ENCODE peak calls at places on chromosomes 3 and 15, in six cellular contexts. A is HEK293T, V is A549, X is IMR-90, D is K562, R is GM12878. N is an unnamed sample.

GRCh38 chr15:70435369-70435768 is 328.0 kb downstream of the UACA start:
- DNase-seq in X (no peak), A (no peak), V (no peak), D (no peak), R (no peak), N (no peak)

GRCh38 chr15:65619636-65620290 is 2.0 kb upstream of the SLC24A1 start:
- DNase-seq in R (no peak), D (no peak), A (no peak), X (no peak), V (no peak), N (no peak)

GRCh38 chr15:101305820-101306255 is 10.8 kb upstream of the SNRPA1 start:
- DNase-seq in X (no peak), A (no peak), V (no peak), D (no peak), R (no peak), N (no peak)

GRCh38 chr15:73704869-73705645 is 20.9 kb downstream of the CD276 start:
- DNase-seq in D (peak; percentile 81), R (no peak), X (peak; percentile 28), A (peak; percentile 76), V (peak; percentile 56), N (peak; percentile 47)

GRCh38 chr3:73954506-73954905 is 329.8 kb upstream of the PDZRN3 start:
- DNase-seq in D (no peak), V (no peak), X (no peak), R (no peak), A (no peak), N (no peak)

GRCh38 chr3:127847236-127847720 is 25.0 kb upstream of the MGLL start:
- DNase-seq in D (no peak), X (no peak), A (no peak), R (no peak), V (no peak), N (no peak)

GRCh38 chr3:161345023-161345422 is 26.3 kb downstream of the SPTSSB start:
- DNase-seq in D (no peak), R (no peak), A (no peak), V (no peak), X (no peak), N (no peak)

GRCh38 chr3:53944019-53944418 is 52.4 kb upstream of the SELENOK start:
- DNase-seq in R (no peak), A (no peak), D (no peak), X (no peak), V (no peak), N (no peak)

GRCh38 chr3:45082139-45082538 is 56.0 kb downstream of the CLEC3B start:
- DNase-seq in R (no peak), A (no peak), D (no peak), X (peak; percentile 46), V (no peak), N (no peak)

GRCh38 chr15:69138963-69139362 is 21.5 kb upstream of the GLCE start:
- DNase-seq in V (no peak), X (no peak), D (no peak), A (no peak), R (no peak), N (no peak)

DNA sequence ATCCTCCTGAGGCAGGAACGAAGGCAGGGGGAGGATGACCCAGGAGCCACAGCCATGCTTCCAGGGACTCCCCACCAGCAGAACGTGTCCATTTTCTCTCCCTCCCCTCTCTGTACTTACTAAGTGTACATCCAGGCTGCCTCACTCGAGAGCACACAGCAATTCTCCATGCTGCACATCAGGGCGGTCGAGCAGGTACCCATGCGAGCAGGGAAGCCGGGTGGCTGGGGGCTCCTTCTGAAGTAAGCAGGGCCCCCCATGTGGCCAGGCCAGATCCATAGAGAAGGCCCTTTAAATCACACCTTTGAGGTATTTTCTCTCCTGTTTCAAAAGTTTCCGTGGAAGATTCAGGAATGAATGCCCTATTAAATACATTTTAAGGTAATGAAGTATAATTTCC is 41.2 kb upstream of the SLC6A11 start:
- DNase-seq in V (no peak), A (no peak), R (no peak), D (no peak), X (no peak), N (no peak)
- TF ChIP-seq BHLHE40 in V (no peak), A (no peak), R (no peak), D (no peak), X (no peak), N (no peak)

DNA sequence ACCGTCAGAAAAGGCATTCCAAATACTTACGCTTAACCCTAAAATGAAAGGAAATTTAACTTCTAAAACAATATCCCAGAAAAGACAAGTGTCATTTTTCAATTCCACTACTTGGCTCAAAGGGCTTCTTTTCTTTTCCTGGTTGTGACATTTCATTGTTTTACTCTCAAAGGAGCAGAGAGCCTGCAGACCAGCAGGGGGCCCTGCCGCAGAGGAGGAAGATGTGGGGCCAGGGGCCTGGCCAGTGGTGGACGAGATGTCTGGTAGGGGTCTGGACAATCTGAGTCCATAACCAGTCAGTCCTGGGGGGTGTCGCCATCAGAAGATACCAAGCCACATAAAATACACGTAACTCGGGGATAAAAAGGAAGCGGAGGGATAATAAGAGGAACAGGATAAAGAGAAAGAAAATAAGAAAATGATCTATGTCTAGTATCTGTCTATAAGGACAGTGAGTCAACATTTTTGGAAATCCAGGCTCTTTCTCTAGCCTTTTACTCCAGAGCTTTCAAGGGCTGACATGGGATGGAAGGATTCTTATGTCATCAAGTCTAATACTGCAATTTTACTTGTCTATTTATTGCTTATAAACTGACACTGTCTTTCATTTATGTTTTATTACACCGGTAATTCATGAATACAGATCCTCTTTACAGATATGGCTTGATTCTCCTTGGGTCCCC is 54.2 kb upstream of the ARHGEF3 start:
- DNase-seq in X (no peak), D (no peak), R (no peak), V (peak; percentile 33), A (peak; percentile 49), N (peak; percentile 37)
- TF ChIP-seq BHLHE40 in X (no peak), D (no peak), R (no peak), V (no peak), A (no peak), N (no peak)

GRCh38 chr3:114525278-114525677 is 231.4 kb downstream of the TIGIT start:
- DNase-seq in V (no peak), R (no peak), D (no peak), X (peak; percentile 60), A (no peak), N (no peak)

GRCh38 chr3:114518409-114518808 is 224.6 kb downstream of the TIGIT start:
- DNase-seq in D (no peak), A (no peak), V (no peak), R (no peak), X (no peak), N (no peak)

DNA sequence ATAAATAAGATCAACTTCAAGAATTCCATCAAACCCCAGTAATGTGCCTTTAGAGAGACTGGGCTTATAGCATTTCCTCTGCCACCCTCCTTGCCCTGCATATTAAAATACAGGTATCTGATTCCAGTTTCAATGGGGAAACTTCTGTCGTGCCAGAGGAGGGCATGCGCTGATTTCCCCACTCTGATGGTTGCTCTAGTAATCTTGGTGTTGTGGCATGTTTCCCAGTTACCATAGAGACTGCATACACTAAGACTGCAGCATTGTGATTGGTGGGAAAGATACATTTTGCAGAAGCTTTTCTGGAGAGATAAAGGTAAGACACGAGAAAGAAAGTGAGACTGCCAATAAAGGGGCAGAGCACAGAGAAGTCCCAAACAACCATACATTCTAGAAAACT is 225.6 kb downstream of the TIGIT start:
- DNase-seq in V (peak; percentile 54), A (peak; percentile 11), D (no peak), X (peak; percentile 81), R (peak; percentile 26), N (no peak)
- TF ChIP-seq BHLHE40 in V (no peak), A (no peak), D (no peak), X (no peak), R (no peak), N (no peak)

GRCh38 chr3:157159037-157159761 is 748 bp downstream of the CCNL1 start:
- DNase-seq in R (no peak), A (peak; percentile 55), X (peak; percentile 37), V (peak; percentile 67), D (no peak), N (peak; percentile 69)
- TF ChIP-seq BHLHE40 in R (peak; percentile 23), A (no peak), X (no peak), V (no peak), D (no peak), N (no peak)

DNA sequence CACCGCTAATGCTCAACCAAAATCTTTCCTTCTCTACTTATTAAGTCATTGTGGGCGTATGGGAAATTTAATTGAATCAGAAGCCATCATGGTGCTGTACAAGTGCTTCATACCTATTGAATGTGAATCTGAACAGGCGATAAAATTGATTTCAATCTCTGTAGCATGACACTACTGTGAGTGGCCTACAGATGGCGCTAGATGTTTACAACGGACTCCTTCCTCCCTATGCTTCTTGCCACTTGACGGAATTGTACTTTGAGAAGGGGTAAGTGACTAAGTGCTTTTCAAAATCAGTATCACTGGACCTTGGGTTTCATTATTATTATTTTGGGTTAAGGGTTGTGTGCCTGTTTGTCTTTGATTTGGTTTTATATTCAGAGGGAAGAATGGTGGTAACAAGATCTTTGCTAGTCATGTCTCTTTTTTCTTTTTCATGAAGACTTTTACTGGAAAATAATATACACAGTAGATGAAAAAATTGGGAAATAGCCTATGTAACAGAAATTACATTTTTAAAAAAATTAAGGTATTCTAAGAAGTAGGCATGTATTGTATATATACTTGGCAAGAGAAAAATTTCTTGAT is 35.4 kb downstream of the ACP3 start:
- DNase-seq in X (peak; percentile 68), A (peak; percentile 72), D (peak; percentile 65), R (peak; percentile 45), V (peak; percentile 61), N (peak; percentile 53)
- TF ChIP-seq BHLHE40 in X (no peak), A (no peak), D (no peak), R (no peak), V (no peak), N (no peak)

DNA sequence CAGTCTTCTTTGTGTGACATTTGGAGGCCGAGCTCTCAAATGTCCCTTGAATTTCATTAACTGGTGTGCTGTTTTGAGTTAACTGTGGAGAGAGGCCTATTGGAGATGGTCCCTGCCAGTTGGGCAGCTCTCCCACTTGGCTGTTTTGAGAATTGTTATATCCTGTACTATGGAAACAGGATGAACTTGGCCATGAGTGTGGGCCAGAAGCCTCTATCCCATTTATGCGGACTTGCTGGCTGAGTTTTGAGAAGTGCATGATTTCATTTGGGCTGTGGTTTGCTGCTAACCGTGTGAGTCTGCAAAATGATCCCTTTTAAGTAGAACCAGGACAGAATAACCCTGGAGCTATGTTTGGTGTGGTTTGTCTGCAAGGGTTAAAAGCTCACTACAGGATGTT is 366.0 kb downstream of the PTPRG start:
- DNase-seq in A (no peak), D (no peak), V (no peak), X (peak; percentile 77), R (no peak), N (no peak)
- TF ChIP-seq BHLHE40 in A (no peak), D (no peak), V (no peak), X (no peak), R (no peak), N (no peak)

DNA sequence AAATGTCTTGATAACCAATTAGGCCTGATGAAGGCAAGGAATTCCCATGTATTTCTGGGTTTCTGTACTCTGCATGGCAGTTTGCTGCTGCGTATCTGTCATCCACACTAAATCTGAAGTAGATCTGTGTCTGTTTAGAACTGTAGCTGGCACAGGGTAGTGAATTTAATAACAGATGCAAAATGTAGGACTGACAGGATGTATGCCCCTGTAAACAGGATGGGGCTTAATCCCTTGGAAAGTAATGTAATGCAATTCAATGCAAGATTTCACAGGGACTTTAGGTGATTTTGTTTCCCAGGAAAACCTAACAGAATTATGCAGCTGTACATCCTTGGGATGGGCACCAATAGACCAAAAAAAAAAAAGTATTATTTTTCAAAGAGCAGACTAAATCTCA is 464.2 kb upstream of the RGMA start:
- DNase-seq in R (no peak), A (no peak), X (no peak), V (no peak), D (no peak), N (no peak)
- TF ChIP-seq BHLHE40 in R (no peak), A (no peak), X (no peak), V (no peak), D (no peak), N (no peak)

GRCh38 chr3:7075120-7075519 is 214.2 kb downstream of the GRM7 start:
- DNase-seq in R (no peak), A (no peak), D (no peak), V (no peak), X (no peak), N (no peak)
- TF ChIP-seq BHLHE40 in R (no peak), A (no peak), D (no peak), V (no peak), X (no peak), N (no peak)